ENCODE peak calls at places on chromosomes 13 and 19, in six cellular contexts. F, H, V, L, W and M are unnamed samples.

GRCh38 chr19:13537454-13537853 is 31.2 kb upstream of the CACNA1A start:
- DNase-seq in F (no peak), H (peak; percentile 44), V (no peak), L (no peak), W (no peak), M (no peak)

GRCh38 chr19:48661746-48662145 is 11.1 kb downstream of the NTN5 start:
- DNase-seq in F (no peak), H (no peak), V (no peak), L (no peak), W (no peak), M (no peak)

GRCh38 chr19:45177817-45178261 is at the start of gene TRAPPC6A:
- DNase-seq in F (no peak), H (no peak), V (no peak), L (peak; percentile 62), W (no peak), M (peak; percentile 97)

GRCh38 chr19:3765121-3765520 is 2.6 kb downstream of the MRPL54 start:
- DNase-seq in F (no peak), H (no peak), V (no peak), L (no peak), W (no peak), M (no peak)

GRCh38 chr19:384801-385169 is 24.2 kb downstream of the C2CD4C start:
- DNase-seq in F (peak; percentile 37), H (no peak), V (no peak), L (no peak), W (peak; percentile 52), M (no peak)

GRCh38 chr19:38039966-38040365 is 133.0 kb downstream of the SIPA1L3 start:
- DNase-seq in F (no peak), H (no peak), V (no peak), L (peak; percentile 94), W (no peak), M (peak; percentile 75)

GRCh38 chr19:10911579-10912363 is 16.7 kb downstream of the YIPF2 start:
- DNase-seq in F (no peak), H (no peak), V (no peak), L (no peak), W (no peak), M (no peak)

GRCh38 chr19:15934332-15935078 is at the start of gene CYP4F11:
- DNase-seq in F (no peak), H (no peak), V (no peak), L (no peak), W (no peak), M (peak; percentile 50)

GRCh38 chr19:10510301-10510802 is 6.9 kb downstream of the S1PR5 start:
- DNase-seq in F (no peak), H (peak; percentile 64), V (no peak), L (no peak), W (no peak), M (peak; percentile 91)

GRCh38 chr13:84431646-84432045 is 549.4 kb upstream of the SLITRK1 start:
- DNase-seq in F (no peak), H (no peak), V (no peak), L (peak; percentile 81), W (no peak), M (no peak)

GRCh38 chr19:42150353-42150752 is 18.1 kb upstream of the POU2F2 start:
- DNase-seq in F (no peak), H (no peak), V (no peak), L (no peak), W (no peak), M (no peak)

GRCh38 chr19:32363175-32363574 is 17.8 kb downstream of the ZNF507 start:
- DNase-seq in F (no peak), H (no peak), V (no peak), L (no peak), W (no peak), M (peak; percentile 76)

GRCh38 chr19:8241646-8242045 is 32.5 kb downstream of the CERS4 start:
- DNase-seq in F (no peak), H (no peak), V (no peak), L (no peak), W (no peak), M (no peak)

GRCh38 chr19:4172861-4173473 is 9.4 kb downstream of the SIRT6 start:
- DNase-seq in F (peak; percentile 84), H (peak; percentile 92), V (no peak), L (no peak), W (peak; percentile 85), M (peak; percentile 58)

GRCh38 chr13:112067121-112067741 is at the start of gene SOX1:
- DNase-seq in F (peak; percentile 65), H (peak; percentile 87), V (no peak), L (no peak), W (no peak), M (no peak)

GRCh38 chr19:33214621-33215020 is 11.0 kb downstream of the SLC7A10 start:
- DNase-seq in F (no peak), H (peak; percentile 81), V (no peak), L (no peak), W (no peak), M (peak; percentile 19)

DNA sequence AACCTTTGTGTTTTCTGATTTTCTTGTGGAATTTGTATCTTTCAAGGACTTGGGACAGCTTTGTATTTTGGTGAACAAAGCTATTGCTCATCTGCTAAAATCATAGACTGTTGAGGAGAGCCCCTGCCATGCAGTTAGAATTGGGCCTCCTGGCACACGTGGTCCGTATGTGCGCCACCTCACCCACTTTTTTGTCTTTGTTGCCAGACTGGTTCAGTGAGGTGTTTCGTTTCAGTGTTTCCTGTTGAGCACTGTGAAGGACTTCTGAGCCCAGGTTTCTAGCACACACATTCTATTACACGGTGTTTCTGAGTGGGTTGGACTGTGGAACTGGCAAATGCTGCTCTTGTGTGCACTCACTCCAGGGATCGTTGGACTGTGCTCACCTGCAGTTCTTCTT is 37.6 kb upstream of the RNF113B start:
- DNase-seq in F (no peak), H (no peak), V (no peak), L (no peak), W (no peak), M (peak; percentile 93)
- H3K4me3 ChIP-seq in F (no peak overlapping the region), H (no peak overlapping the region), V (no peak overlapping the region), L (no peak overlapping the region), W (no peak overlapping the region), M (no peak overlapping the region)

GRCh38 chr19:28217064-28217463 is 995.9 kb downstream of the UQCRFS1 start:
- DNase-seq in F (no peak), H (peak; percentile 39), V (no peak), L (no peak), W (no peak), M (no peak)
- TF ChIP-seq CTCF in F (no peak), H (peak; percentile 55), V (peak; percentile 2), L (no peak), W (no peak), M (no peak)

GRCh38 chr13:44618326-44618725 is 42.2 kb upstream of the TSC22D1 start:
- DNase-seq in F (no peak), H (no peak), V (peak; percentile 80), L (peak; percentile 82), W (no peak), M (no peak)

GRCh38 chr13:44622259-44622658 is 46.1 kb upstream of the TSC22D1 start:
- DNase-seq in F (no peak), H (no peak), V (no peak), L (no peak), W (no peak), M (no peak)

GRCh38 chr13:44620057-44620456 is 43.9 kb upstream of the TSC22D1 start:
- DNase-seq in F (no peak), H (peak; percentile 18), V (no peak), L (peak; percentile 55), W (no peak), M (peak; percentile 80)

GRCh38 chr13:44617648-44618047 is 41.5 kb upstream of the TSC22D1 start:
- DNase-seq in F (no peak), H (peak; percentile 19), V (no peak), L (no peak), W (no peak), M (no peak)

GRCh38 chr13:44619651-44620050 is 43.5 kb upstream of the TSC22D1 start:
- DNase-seq in F (no peak), H (peak; percentile 47), V (no peak), L (no peak), W (no peak), M (no peak)
- H3K4me3 ChIP-seq in F (no peak overlapping the region), H (no peak overlapping the region), V (no peak overlapping the region), L (no peak overlapping the region), W (no peak overlapping the region), M (no peak overlapping the region)

GRCh38 chr13:76885203-76886004 is 801 bp downstream of the KCTD12 start:
- DNase-seq in F (peak; percentile 94), H (peak; percentile 79), V (peak; percentile 22), L (peak; percentile 57), W (peak; percentile 93), M (peak; percentile 80)

GRCh38 chr13:76884571-76885202 is 1.5 kb downstream of the KCTD12 start:
- DNase-seq in F (no peak), H (no peak), V (no peak), L (peak; percentile 19), W (no peak), M (peak; percentile 49)

GRCh38 chr13:76887070-76887563 is 912 bp upstream of the KCTD12 start:
- DNase-seq in F (peak; percentile 72), H (peak; percentile 48), V (no peak), L (peak; percentile 7), W (no peak), M (no peak)

GRCh38 chr13:76886005-76886291 is 257 bp downstream of the KCTD12 start:
- DNase-seq in F (no peak), H (no peak), V (no peak), L (no peak), W (no peak), M (no peak)

GRCh38 chr13:76886292-76887061 is at the start of gene KCTD12:
- DNase-seq in F (peak; percentile 96), H (peak; percentile 93), V (peak; percentile 55), L (peak; percentile 74), W (peak; percentile 97), M (peak; percentile 79)
- TF ChIP-seq CTCF in F (peak; percentile 52), H (peak; percentile 51), V (peak; percentile 29), L (no peak), W (peak; percentile 47), M (no peak)

GRCh38 chr13:45833663-45834062 is 17.9 kb downstream of the SIAH3 start:
- DNase-seq in F (no peak), H (no peak), V (peak; percentile 42), L (peak; percentile 66), W (no peak), M (peak; percentile 72)

GRCh38 chr13:45833242-45833641 is 18.3 kb downstream of the SIAH3 start:
- DNase-seq in F (no peak), H (no peak), V (no peak), L (peak; percentile 22), W (no peak), M (no peak)

GRCh38 chr13:45834411-45834994 is 17.1 kb downstream of the SIAH3 start:
- DNase-seq in F (no peak), H (no peak), V (no peak), L (no peak), W (no peak), M (no peak)

DNA sequence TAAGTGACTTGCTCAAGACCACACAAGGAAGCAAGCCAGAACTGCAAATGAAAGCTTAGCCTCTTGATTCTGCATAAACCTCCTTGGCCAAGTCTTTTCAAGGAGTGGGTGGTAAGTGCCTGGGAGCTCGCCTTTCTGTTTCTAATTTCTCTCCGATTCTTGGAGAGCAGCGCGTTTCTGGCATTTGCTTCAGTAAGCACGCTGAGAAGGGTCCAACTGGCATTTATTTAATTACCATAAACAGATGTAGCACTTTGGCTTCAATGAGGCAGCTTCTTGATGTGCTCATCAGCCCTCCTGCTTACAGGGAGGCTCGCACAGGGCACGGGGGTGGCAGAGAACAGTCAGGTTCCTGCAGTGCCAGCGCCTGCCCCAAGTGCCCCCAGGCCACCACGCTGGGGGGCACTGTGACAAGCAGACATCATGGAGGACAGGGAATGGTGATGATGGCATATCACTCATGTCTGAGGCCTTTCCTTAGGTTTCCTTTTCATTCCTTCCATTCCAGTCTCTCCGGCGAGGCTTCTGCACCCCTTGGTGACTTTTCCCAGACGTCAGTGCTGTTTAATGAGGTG is 13.3 kb downstream of the SIAH3 start:
- DNase-seq in F (no peak), H (no peak), V (no peak), L (no peak), W (no peak), M (no peak)
- H3K4me3 ChIP-seq in F (no peak overlapping the region), H (no peak overlapping the region), V (no peak overlapping the region), L (no peak overlapping the region), W (no peak overlapping the region), M (no peak overlapping the region)